ENCODE peak calls at places on chromosomes 6 and 20, in five cellular contexts. One of them, this sample, is unnamed.

GRCh38 chr6:20335872-20336271 is 65.8 kb upstream of the E2F3 start:
- DNase-seq in IMR-90: no peak
- DNase-seq in H9: no peak
- DNase-seq in neuronal stem cell: no peak
- DNase-seq in H1: no peak
- DNase-seq in this sample: no peak

GRCh38 chr6:16725145-16725864 is 36.0 kb downstream of the ATXN1 start:
- DNase-seq in H9: no peak
- DNase-seq in H1: no peak
- DNase-seq in IMR-90: peak; percentile 88
- DNase-seq in neuronal stem cell: no peak
- DNase-seq in this sample: peak; percentile 96

GRCh38 chr6:130239755-130240154 is 17.0 kb upstream of the SAMD3 start:
- DNase-seq in neuronal stem cell: no peak
- DNase-seq in H1: no peak
- DNase-seq in H9: no peak
- DNase-seq in IMR-90: no peak
- DNase-seq in this sample: no peak

GRCh38 chr6:392441-393390 is 1.2 kb downstream of the IRF4 start:
- DNase-seq in neuronal stem cell: peak; percentile 29
- DNase-seq in IMR-90: no peak
- DNase-seq in H1: peak; percentile 80
- DNase-seq in H9: no peak
- DNase-seq in this sample: no peak

GRCh38 chr6:137341721-137342195 is 122.6 kb upstream of the IFNGR1 start:
- DNase-seq in IMR-90: no peak
- DNase-seq in neuronal stem cell: no peak
- DNase-seq in H1: no peak
- DNase-seq in H9: peak; percentile 54
- DNase-seq in this sample: no peak

GRCh38 chr20:33827629-33828325 is 16.6 kb downstream of the CHMP4B start:
- DNase-seq in neuronal stem cell: no peak
- DNase-seq in H1: no peak
- DNase-seq in H9: no peak
- DNase-seq in IMR-90: peak; percentile 34
- DNase-seq in this sample: peak; percentile 45

GRCh38 chr6:155224618-155225017 is 39.2 kb upstream of the CLDN20 start:
- DNase-seq in IMR-90: no peak
- DNase-seq in H1: no peak
- DNase-seq in H9: no peak
- DNase-seq in neuronal stem cell: no peak
- DNase-seq in this sample: no peak

GRCh38 chr6:74357329-74357728 is 661.3 kb downstream of the CD109 start:
- DNase-seq in H1: no peak
- DNase-seq in neuronal stem cell: no peak
- DNase-seq in H9: no peak
- DNase-seq in IMR-90: peak; percentile 46
- DNase-seq in this sample: peak; percentile 26

GRCh38 chr20:24102290-24102689 is 113.7 kb upstream of the GGTLC1 start:
- DNase-seq in H9: peak; percentile 73
- DNase-seq in neuronal stem cell: no peak
- DNase-seq in IMR-90: no peak
- DNase-seq in H1: peak; percentile 61
- DNase-seq in this sample: no peak

GRCh38 chr20:14828459-14828858 is 491.0 kb upstream of the FLRT3 start:
- DNase-seq in H9: no peak
- DNase-seq in H1: no peak
- DNase-seq in neuronal stem cell: no peak
- DNase-seq in IMR-90: no peak
- DNase-seq in this sample: no peak

GRCh38 chr6:170289108-170289931 is 1.6 kb downstream of the DLL1 start:
- DNase-seq in H9: no peak
- DNase-seq in neuronal stem cell: no peak
- DNase-seq in H1: peak; percentile 77
- DNase-seq in IMR-90: no peak
- DNase-seq in this sample: no peak

GRCh38 chr6:70312165-70312564 is 9.3 kb upstream of the COL9A1 start:
- DNase-seq in H1: no peak
- DNase-seq in H9: no peak
- DNase-seq in IMR-90: peak; percentile 78
- DNase-seq in neuronal stem cell: no peak
- DNase-seq in this sample: peak; percentile 65

GRCh38 chr20:37749185-37749584 is 55.4 kb downstream of the CTNNBL1 start:
- DNase-seq in IMR-90: no peak
- DNase-seq in neuronal stem cell: no peak
- DNase-seq in H9: no peak
- DNase-seq in H1: no peak
- DNase-seq in this sample: no peak

GRCh38 chr20:6768228-6769185 is 1.0 kb downstream of the BMP2 start:
- DNase-seq in H9: peak; percentile 43
- DNase-seq in H1: peak; percentile 65
- DNase-seq in neuronal stem cell: peak; percentile 46
- DNase-seq in IMR-90: peak; percentile 4
- DNase-seq in this sample: peak; percentile 61

GRCh38 chr6:17705428-17705777 is 1.3 kb downstream of the NUP153 start:
- DNase-seq in IMR-90: peak; percentile 75
- DNase-seq in H9: no peak
- DNase-seq in H1: no peak
- DNase-seq in neuronal stem cell: no peak
- DNase-seq in this sample: peak; percentile 71

GRCh38 chr6:6825986-6826901 is 237.7 kb downstream of the LY86 start:
- DNase-seq in H9: no peak
- DNase-seq in H1: no peak
- DNase-seq in IMR-90: no peak
- DNase-seq in neuronal stem cell: no peak
- DNase-seq in this sample: no peak

GRCh38 chr6:47094351-47094925 is 52.3 kb upstream of the ADGRF1 start:
- DNase-seq in IMR-90: peak; percentile 13
- DNase-seq in H9: no peak
- DNase-seq in neuronal stem cell: no peak
- DNase-seq in H1: no peak
- DNase-seq in this sample: no peak

GRCh38 chr6:53752856-53753255 is 41.9 kb upstream of the LRRC1 start:
- DNase-seq in neuronal stem cell: no peak
- DNase-seq in H9: no peak
- DNase-seq in H1: no peak
- DNase-seq in IMR-90: peak; percentile 72
- DNase-seq in this sample: peak; percentile 20

GRCh38 chr20:21496452-21496851 is 17.4 kb downstream of the NKX2-2 start:
- DNase-seq in neuronal stem cell: no peak
- DNase-seq in H9: no peak
- DNase-seq in IMR-90: no peak
- DNase-seq in H1: no peak
- DNase-seq in this sample: no peak

GRCh38 chr20:20664795-20665194 is 47.6 kb downstream of the RALGAPA2 start:
- DNase-seq in neuronal stem cell: peak; percentile 12
- DNase-seq in H9: no peak
- DNase-seq in IMR-90: no peak
- DNase-seq in H1: no peak
- DNase-seq in this sample: peak; percentile 11

GRCh38 chr20:62363920-62364851 is 2.9 kb downstream of the LAMA5 start:
- DNase-seq in IMR-90: no peak
- DNase-seq in H9: peak; percentile 60
- DNase-seq in H1: peak; percentile 59
- DNase-seq in neuronal stem cell: no peak
- DNase-seq in this sample: peak; percentile 87

GRCh38 chr6:27174958-27175357 is 72.5 kb upstream of the PRSS16 start:
- DNase-seq in H9: no peak
- DNase-seq in IMR-90: no peak
- DNase-seq in H1: no peak
- DNase-seq in neuronal stem cell: no peak
- DNase-seq in this sample: no peak

GRCh38 chr6:140932909-140933308 is 1199.8 kb upstream of the GJE1 start:
- DNase-seq in H1: no peak
- DNase-seq in neuronal stem cell: no peak
- DNase-seq in H9: no peak
- DNase-seq in IMR-90: no peak
- DNase-seq in this sample: no peak

GRCh38 chr6:72905705-72906478 is 284.0 kb downstream of the KCNQ5 start:
- DNase-seq in neuronal stem cell: no peak
- DNase-seq in IMR-90: no peak
- DNase-seq in H1: no peak
- DNase-seq in H9: no peak
- DNase-seq in this sample: no peak
- H3K14ac ChIP-seq in neuronal stem cell: no peak overlapping the region
- H3K14ac ChIP-seq in IMR-90: no peak overlapping the region
- H3K14ac ChIP-seq in H1: no peak overlapping the region
- H3K14ac ChIP-seq in H9: no peak overlapping the region
- H3K14ac ChIP-seq in this sample: no peak overlapping the region

GRCh38 chr6:23265270-23265669 is 695.9 kb downstream of the HDGFL1 start:
- DNase-seq in neuronal stem cell: no peak
- DNase-seq in IMR-90: no peak
- DNase-seq in H1: no peak
- DNase-seq in H9: no peak
- DNase-seq in this sample: no peak
- H2BK15ac ChIP-seq in neuronal stem cell: no peak overlapping the region
- H2BK15ac ChIP-seq in IMR-90: no peak overlapping the region
- H2BK15ac ChIP-seq in H1: no peak overlapping the region
- H2BK15ac ChIP-seq in H9: no peak overlapping the region
- H2BK15ac ChIP-seq in this sample: no peak overlapping the region

GRCh38 chr6:41704028-41704427 is 31.4 kb downstream of the TFEB start:
- DNase-seq in IMR-90: no peak
- DNase-seq in neuronal stem cell: no peak
- DNase-seq in H9: no peak
- DNase-seq in H1: no peak
- DNase-seq in this sample: no peak

GRCh38 chr6:41705996-41706835 is 29.2 kb downstream of the TFEB start:
- DNase-seq in neuronal stem cell: peak; percentile 52
- DNase-seq in IMR-90: peak; percentile 68
- DNase-seq in H9: peak; percentile 81
- DNase-seq in H1: peak; percentile 92
- DNase-seq in this sample: peak; percentile 61

GRCh38 chr6:41706876-41707564 is 28.4 kb downstream of the TFEB start:
- DNase-seq in neuronal stem cell: no peak
- DNase-seq in H1: no peak
- DNase-seq in H9: no peak
- DNase-seq in IMR-90: peak; percentile 53
- DNase-seq in this sample: peak; percentile 62

GRCh38 chr6:41704656-41705328 is 30.6 kb downstream of the TFEB start:
- DNase-seq in neuronal stem cell: no peak
- DNase-seq in IMR-90: no peak
- DNase-seq in H1: no peak
- DNase-seq in H9: no peak
- DNase-seq in this sample: no peak

DNA sequence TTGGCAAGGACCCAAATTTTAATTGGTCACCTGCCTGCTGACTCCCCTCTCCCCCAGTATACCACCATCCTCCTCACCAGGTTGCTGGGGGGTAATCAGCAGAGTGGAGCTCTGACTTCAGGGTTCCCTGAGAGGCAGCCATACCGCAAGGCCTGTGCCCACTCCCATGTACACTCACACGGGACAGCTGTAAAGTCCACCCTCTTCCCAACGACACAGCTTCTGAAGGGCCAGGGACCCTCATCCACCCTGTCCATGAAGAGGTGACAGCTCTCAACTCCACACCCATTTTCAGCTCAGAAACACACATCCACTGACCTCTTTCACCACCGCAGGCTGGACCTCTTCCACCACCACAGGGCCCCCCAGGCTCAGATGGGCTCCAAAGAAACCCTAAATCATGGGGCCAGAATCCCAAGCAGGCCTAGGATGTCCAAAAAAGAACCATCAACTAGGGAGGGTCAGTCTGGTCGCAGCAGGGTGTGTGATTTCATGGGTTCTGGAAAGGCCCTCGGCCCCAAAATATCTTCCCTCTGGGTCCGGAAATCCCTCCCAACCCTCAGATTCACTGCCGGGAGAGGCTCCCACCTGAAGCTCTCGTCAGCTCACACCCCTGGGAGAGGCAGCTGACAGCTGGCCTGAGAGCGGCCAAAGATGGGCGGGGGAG is 29.9 kb downstream of the TFEB start:
- DNase-seq in neuronal stem cell: no peak
- DNase-seq in IMR-90: no peak
- DNase-seq in H9: no peak
- DNase-seq in H1: no peak
- DNase-seq in this sample: no peak
- H3K14ac ChIP-seq in neuronal stem cell: no peak overlapping the region
- H3K14ac ChIP-seq in IMR-90: no peak overlapping the region
- H3K14ac ChIP-seq in H9: no peak overlapping the region
- H3K14ac ChIP-seq in H1: no peak overlapping the region
- H3K14ac ChIP-seq in this sample: peak overlapping the region; percentile 6

DNA sequence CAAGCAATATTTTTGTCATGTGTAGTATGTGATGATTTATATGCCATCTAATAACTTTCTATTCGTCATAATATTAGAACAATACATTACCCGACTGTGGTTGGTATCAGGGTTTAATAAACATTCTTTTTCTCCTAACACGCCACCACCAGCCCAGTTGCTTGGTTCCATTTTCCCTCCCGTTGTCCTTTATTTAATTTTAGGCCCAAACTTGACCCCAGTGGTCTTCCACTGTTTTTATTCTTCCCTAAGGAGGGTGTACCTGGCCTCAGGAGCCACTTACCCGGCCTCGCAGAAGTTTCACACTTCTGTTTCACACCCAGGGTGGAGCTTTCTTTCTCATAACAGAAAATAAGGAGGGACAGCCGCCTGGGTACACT is 33.1 kb upstream of the PIM1 start:
- DNase-seq in IMR-90: no peak
- DNase-seq in neuronal stem cell: no peak
- DNase-seq in H1: no peak
- DNase-seq in H9: no peak
- DNase-seq in this sample: no peak
- H2BK15ac ChIP-seq in IMR-90: peak overlapping the region; percentile 79
- H2BK15ac ChIP-seq in neuronal stem cell: no peak overlapping the region
- H2BK15ac ChIP-seq in H1: no peak overlapping the region
- H2BK15ac ChIP-seq in H9: no peak overlapping the region
- H2BK15ac ChIP-seq in this sample: no peak overlapping the region

GRCh38 chr6:43013020-43013842 is 515 bp downstream of the MEA1 start:
- DNase-seq in neuronal stem cell: no peak
- DNase-seq in H9: no peak
- DNase-seq in IMR-90: peak; percentile 21
- DNase-seq in H1: no peak
- DNase-seq in this sample: peak; percentile 32
- H3K14ac ChIP-seq in neuronal stem cell: no peak overlapping the region
- H3K14ac ChIP-seq in H9: no peak overlapping the region
- H3K14ac ChIP-seq in IMR-90: peak overlapping the region; percentile 54
- H3K14ac ChIP-seq in H1: no peak overlapping the region
- H3K14ac ChIP-seq in this sample: no peak overlapping the region

GRCh38 chr20:52105045-52105572 is 86.5 kb downstream of the ZFP64 start:
- DNase-seq in neuronal stem cell: peak; percentile 40
- DNase-seq in H9: peak; percentile 88
- DNase-seq in H1: peak; percentile 82
- DNase-seq in IMR-90: peak; percentile 26
- DNase-seq in this sample: peak; percentile 54
- H2BK15ac ChIP-seq in neuronal stem cell: peak overlapping the region; percentile 61
- H2BK15ac ChIP-seq in H9: no peak overlapping the region
- H2BK15ac ChIP-seq in H1: no peak overlapping the region
- H2BK15ac ChIP-seq in IMR-90: no peak overlapping the region
- H2BK15ac ChIP-seq in this sample: peak overlapping the region; percentile 82

DNA sequence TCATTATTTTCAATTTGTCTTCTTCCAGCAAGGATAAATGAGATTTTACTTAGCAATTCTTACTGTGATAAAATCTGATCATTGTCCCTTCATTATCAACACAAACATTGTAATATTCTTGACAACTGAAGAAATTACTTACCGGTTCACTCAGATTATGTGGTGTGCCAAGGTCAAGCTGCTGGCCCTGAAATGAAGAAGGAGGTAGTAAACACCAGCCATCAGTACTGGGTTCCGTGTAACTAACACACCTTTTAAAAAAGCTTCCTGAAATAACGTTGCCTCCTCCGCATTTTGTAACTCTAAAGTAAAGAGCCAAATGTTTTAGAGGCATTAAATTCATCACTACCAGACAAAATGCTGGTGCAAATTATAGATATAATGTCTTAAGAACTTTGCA is 7.4 kb downstream of the ROS1 start:
- DNase-seq in IMR-90: no peak
- DNase-seq in H1: no peak
- DNase-seq in H9: no peak
- DNase-seq in neuronal stem cell: no peak
- DNase-seq in this sample: no peak
- H3K14ac ChIP-seq in IMR-90: no peak overlapping the region
- H3K14ac ChIP-seq in H1: no peak overlapping the region
- H3K14ac ChIP-seq in H9: no peak overlapping the region
- H3K14ac ChIP-seq in neuronal stem cell: no peak overlapping the region
- H3K14ac ChIP-seq in this sample: no peak overlapping the region

This sample was measured in mesenchymal stem cell.